ENCODE peak calls at places on chromosomes 11 and 22, in eight cellular contexts. One of them, this sample, is unnamed.

GRCh38 chr22:38233427-38233826 is 31.6 kb downstream of the MAFF start:
- DNase-seq in adrenal gland: peak; percentile 84
- DNase-seq in GM12878: no peak
- DNase-seq in lung: no peak
- DNase-seq in substantia nigra: no peak
- DNase-seq in PC-9: no peak
- DNase-seq in A673: no peak
- DNase-seq in CD4-positive, CD25-positive, alpha-beta regulatory T cell: no peak
- DNase-seq in this sample: no peak

GRCh38 chr11:84901986-84902385 is 725.2 kb downstream of the DLG2 start:
- DNase-seq in CD4-positive, CD25-positive, alpha-beta regulatory T cell: no peak
- DNase-seq in substantia nigra: no peak
- DNase-seq in adrenal gland: no peak
- DNase-seq in PC-9: no peak
- DNase-seq in lung: no peak
- DNase-seq in A673: no peak
- DNase-seq in GM12878: no peak
- DNase-seq in this sample: no peak

GRCh38 chr11:43327987-43328386 is 16.2 kb downstream of the API5 start:
- DNase-seq in lung: no peak
- DNase-seq in substantia nigra: no peak
- DNase-seq in adrenal gland: no peak
- DNase-seq in CD4-positive, CD25-positive, alpha-beta regulatory T cell: no peak
- DNase-seq in PC-9: no peak
- DNase-seq in A673: peak; percentile 83
- DNase-seq in GM12878: no peak
- DNase-seq in this sample: no peak

GRCh38 chr11:116873391-116873790 is 36.0 kb upstream of the APOA1 start:
- DNase-seq in PC-9: no peak
- DNase-seq in adrenal gland: no peak
- DNase-seq in substantia nigra: no peak
- DNase-seq in GM12878: no peak
- DNase-seq in CD4-positive, CD25-positive, alpha-beta regulatory T cell: no peak
- DNase-seq in lung: no peak
- DNase-seq in A673: no peak
- DNase-seq in this sample: no peak

GRCh38 chr11:108135845-108136599 is 14.7 kb downstream of the ACAT1 start:
- DNase-seq in GM12878: no peak
- DNase-seq in substantia nigra: no peak
- DNase-seq in lung: no peak
- DNase-seq in adrenal gland: no peak
- DNase-seq in CD4-positive, CD25-positive, alpha-beta regulatory T cell: no peak
- DNase-seq in A673: peak; percentile 45
- DNase-seq in PC-9: no peak
- DNase-seq in this sample: peak; percentile 30

GRCh38 chr11:35364101-35364780 is 55.1 kb downstream of the SLC1A2 start:
- DNase-seq in GM12878: no peak
- DNase-seq in substantia nigra: peak; percentile 59
- DNase-seq in CD4-positive, CD25-positive, alpha-beta regulatory T cell: no peak
- DNase-seq in lung: peak; percentile 74
- DNase-seq in PC-9: peak; percentile 89
- DNase-seq in adrenal gland: peak; percentile 92
- DNase-seq in A673: peak; percentile 50
- DNase-seq in this sample: no peak

GRCh38 chr11:46916669-46917108 is 1.7 kb downstream of the LRP4 start:
- DNase-seq in lung: no peak
- DNase-seq in CD4-positive, CD25-positive, alpha-beta regulatory T cell: no peak
- DNase-seq in GM12878: no peak
- DNase-seq in A673: peak; percentile 96
- DNase-seq in PC-9: peak; percentile 48
- DNase-seq in adrenal gland: peak; percentile 78
- DNase-seq in substantia nigra: no peak
- DNase-seq in this sample: no peak

GRCh38 chr11:119619665-119620064 is 109.3 kb downstream of the NECTIN1 start:
- DNase-seq in GM12878: peak; percentile 16
- DNase-seq in lung: no peak
- DNase-seq in A673: no peak
- DNase-seq in adrenal gland: no peak
- DNase-seq in substantia nigra: no peak
- DNase-seq in CD4-positive, CD25-positive, alpha-beta regulatory T cell: no peak
- DNase-seq in PC-9: no peak
- DNase-seq in this sample: no peak

GRCh38 chr11:66328036-66328306 is 8.3 kb downstream of the RIN1 start:
- DNase-seq in substantia nigra: no peak
- DNase-seq in lung: no peak
- DNase-seq in PC-9: no peak
- DNase-seq in CD4-positive, CD25-positive, alpha-beta regulatory T cell: no peak
- DNase-seq in A673: no peak
- DNase-seq in adrenal gland: no peak
- DNase-seq in GM12878: no peak
- DNase-seq in this sample: no peak

GRCh38 chr11:66981976-66982578 is 7.0 kb downstream of the C11orf86 start:
- DNase-seq in GM12878: no peak
- DNase-seq in PC-9: peak; percentile 95
- DNase-seq in A673: peak; percentile 98
- DNase-seq in adrenal gland: peak; percentile 96
- DNase-seq in substantia nigra: peak; percentile 74
- DNase-seq in CD4-positive, CD25-positive, alpha-beta regulatory T cell: no peak
- DNase-seq in lung: peak; percentile 71
- DNase-seq in this sample: no peak

GRCh38 chr11:32259641-32260081 is 168.8 kb downstream of the RCN1 start:
- DNase-seq in PC-9: no peak
- DNase-seq in lung: peak; percentile 66
- DNase-seq in substantia nigra: peak; percentile 2
- DNase-seq in GM12878: peak; percentile 62
- DNase-seq in A673: peak; percentile 87
- DNase-seq in adrenal gland: peak; percentile 25
- DNase-seq in CD4-positive, CD25-positive, alpha-beta regulatory T cell: no peak
- DNase-seq in this sample: no peak

GRCh38 chr11:5507586-5508305 is 2.0 kb downstream of the UBQLN3 start:
- DNase-seq in GM12878: no peak
- DNase-seq in PC-9: no peak
- DNase-seq in substantia nigra: no peak
- DNase-seq in A673: no peak
- DNase-seq in CD4-positive, CD25-positive, alpha-beta regulatory T cell: no peak
- DNase-seq in adrenal gland: no peak
- DNase-seq in lung: no peak
- DNase-seq in this sample: no peak

GRCh38 chr11:86816251-86816726 is 15.9 kb downstream of the PRSS23 start:
- DNase-seq in lung: no peak
- DNase-seq in GM12878: no peak
- DNase-seq in PC-9: no peak
- DNase-seq in CD4-positive, CD25-positive, alpha-beta regulatory T cell: no peak
- DNase-seq in substantia nigra: no peak
- DNase-seq in A673: peak; percentile 78
- DNase-seq in adrenal gland: no peak
- DNase-seq in this sample: no peak

GRCh38 chr11:21625982-21626381 is 566.9 kb upstream of the ANO5 start:
- DNase-seq in substantia nigra: no peak
- DNase-seq in lung: peak; percentile 46
- DNase-seq in adrenal gland: peak; percentile 21
- DNase-seq in GM12878: no peak
- DNase-seq in CD4-positive, CD25-positive, alpha-beta regulatory T cell: no peak
- DNase-seq in A673: peak; percentile 79
- DNase-seq in PC-9: no peak
- DNase-seq in this sample: no peak

GRCh38 chr11:67416416-67417335 is 1.2 kb downstream of the CARNS1 start:
- DNase-seq in GM12878: no peak
- DNase-seq in PC-9: no peak
- DNase-seq in CD4-positive, CD25-positive, alpha-beta regulatory T cell: peak; percentile 72
- DNase-seq in A673: peak; percentile 92
- DNase-seq in adrenal gland: no peak
- DNase-seq in substantia nigra: no peak
- DNase-seq in lung: peak; percentile 58
- DNase-seq in this sample: peak; percentile 92

GRCh38 chr11:17568944-17569343 is 21.9 kb downstream of the OTOG start:
- DNase-seq in PC-9: no peak
- DNase-seq in adrenal gland: no peak
- DNase-seq in substantia nigra: no peak
- DNase-seq in GM12878: no peak
- DNase-seq in A673: no peak
- DNase-seq in lung: no peak
- DNase-seq in CD4-positive, CD25-positive, alpha-beta regulatory T cell: no peak
- DNase-seq in this sample: no peak

DNA sequence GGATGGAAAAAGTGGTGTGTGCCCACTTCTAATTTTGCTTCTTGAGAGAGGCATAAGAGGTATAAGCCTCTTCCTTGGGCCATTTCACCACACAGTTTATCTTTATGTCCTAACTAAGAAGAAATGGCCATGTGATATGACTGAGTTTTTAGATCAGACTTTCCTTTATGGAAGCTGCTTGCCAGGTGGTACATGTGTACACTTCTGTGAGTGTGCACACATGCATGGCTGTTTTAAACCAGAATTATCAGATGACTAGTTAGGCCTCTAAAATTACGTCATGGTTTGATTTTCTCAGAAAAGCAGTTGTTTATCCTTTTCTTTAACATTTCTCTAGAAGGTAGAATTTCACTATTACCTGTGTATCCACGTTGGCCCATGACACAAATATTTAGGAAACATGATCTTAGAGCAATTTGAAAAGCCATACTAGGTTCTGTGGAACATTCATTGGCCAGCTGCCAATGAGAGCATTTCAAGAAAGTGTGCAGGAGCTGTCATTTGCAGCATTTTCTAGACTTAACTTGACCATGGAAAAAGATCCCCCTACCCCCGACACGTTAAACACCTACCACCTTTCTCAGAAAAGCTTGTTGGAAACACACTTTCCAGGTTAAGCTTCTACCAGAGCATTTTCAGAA is 109.2 kb upstream of the GAL start:
- DNase-seq in A673: no peak
- DNase-seq in CD4-positive, CD25-positive, alpha-beta regulatory T cell: no peak
- DNase-seq in adrenal gland: no peak
- DNase-seq in substantia nigra: no peak
- DNase-seq in GM12878: no peak
- DNase-seq in PC-9: no peak
- DNase-seq in lung: no peak
- DNase-seq in this sample: no peak
- H3K27ac ChIP-seq in A673: no peak overlapping the region
- H3K27ac ChIP-seq in CD4-positive, CD25-positive, alpha-beta regulatory T cell: no peak overlapping the region
- H3K27ac ChIP-seq in adrenal gland: no peak overlapping the region
- H3K27ac ChIP-seq in substantia nigra: no peak overlapping the region
- H3K27ac ChIP-seq in GM12878: no peak overlapping the region
- H3K27ac ChIP-seq in PC-9: no peak overlapping the region
- H3K27ac ChIP-seq in lung: no peak overlapping the region
- H3K27ac ChIP-seq in this sample: no peak overlapping the region

DNA sequence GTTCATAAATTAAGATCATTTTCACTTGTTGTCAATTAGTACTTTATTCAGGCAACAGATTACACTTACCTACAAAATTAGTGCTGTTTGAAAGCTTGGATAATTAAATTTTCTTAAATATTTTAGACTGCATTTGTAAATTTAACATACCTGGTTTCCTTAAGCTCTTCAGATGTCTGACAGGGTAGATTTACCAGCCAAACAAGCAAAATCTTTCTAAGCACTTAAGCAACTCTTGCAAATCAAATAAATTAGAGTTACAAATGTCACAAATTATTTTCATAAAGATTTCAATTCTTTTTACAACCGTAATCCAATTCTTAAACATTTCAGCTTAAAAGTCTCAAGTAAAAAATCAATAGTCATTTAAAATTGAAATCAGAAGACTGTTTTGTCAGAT is 129.8 kb downstream of the DBX1 start:
- DNase-seq in substantia nigra: no peak
- DNase-seq in PC-9: no peak
- DNase-seq in CD4-positive, CD25-positive, alpha-beta regulatory T cell: no peak
- DNase-seq in lung: no peak
- DNase-seq in GM12878: no peak
- DNase-seq in A673: no peak
- DNase-seq in adrenal gland: no peak
- DNase-seq in this sample: no peak
- H3K27ac ChIP-seq in substantia nigra: no peak overlapping the region
- H3K27ac ChIP-seq in PC-9: peak overlapping the region; percentile 83
- H3K27ac ChIP-seq in CD4-positive, CD25-positive, alpha-beta regulatory T cell: no peak overlapping the region
- H3K27ac ChIP-seq in lung: no peak overlapping the region
- H3K27ac ChIP-seq in GM12878: no peak overlapping the region
- H3K27ac ChIP-seq in A673: no peak overlapping the region
- H3K27ac ChIP-seq in adrenal gland: no peak overlapping the region
- H3K27ac ChIP-seq in this sample: no peak overlapping the region

GRCh38 chr11:128238521-128239222 is 348.7 kb downstream of the ETS1 start:
- DNase-seq in A673: no peak
- DNase-seq in adrenal gland: no peak
- DNase-seq in CD4-positive, CD25-positive, alpha-beta regulatory T cell: no peak
- DNase-seq in GM12878: no peak
- DNase-seq in substantia nigra: no peak
- DNase-seq in PC-9: no peak
- DNase-seq in lung: no peak
- DNase-seq in this sample: no peak

GRCh38 chr11:128235446-128235845 is 351.9 kb downstream of the ETS1 start:
- DNase-seq in substantia nigra: no peak
- DNase-seq in adrenal gland: no peak
- DNase-seq in lung: no peak
- DNase-seq in PC-9: no peak
- DNase-seq in A673: no peak
- DNase-seq in CD4-positive, CD25-positive, alpha-beta regulatory T cell: no peak
- DNase-seq in GM12878: no peak
- DNase-seq in this sample: no peak

GRCh38 chr11:128235958-128236357 is 351.4 kb downstream of the ETS1 start:
- DNase-seq in CD4-positive, CD25-positive, alpha-beta regulatory T cell: no peak
- DNase-seq in adrenal gland: no peak
- DNase-seq in substantia nigra: no peak
- DNase-seq in lung: no peak
- DNase-seq in A673: peak; percentile 58
- DNase-seq in GM12878: no peak
- DNase-seq in PC-9: no peak
- DNase-seq in this sample: no peak

GRCh38 chr11:128239224-128239790 is 348.1 kb downstream of the ETS1 start:
- DNase-seq in GM12878: no peak
- DNase-seq in lung: no peak
- DNase-seq in CD4-positive, CD25-positive, alpha-beta regulatory T cell: no peak
- DNase-seq in substantia nigra: no peak
- DNase-seq in PC-9: no peak
- DNase-seq in adrenal gland: no peak
- DNase-seq in A673: no peak
- DNase-seq in this sample: no peak

GRCh38 chr11:128236506-128237498 is 350.6 kb downstream of the ETS1 start:
- DNase-seq in adrenal gland: no peak
- DNase-seq in GM12878: no peak
- DNase-seq in A673: no peak
- DNase-seq in PC-9: no peak
- DNase-seq in lung: no peak
- DNase-seq in CD4-positive, CD25-positive, alpha-beta regulatory T cell: no peak
- DNase-seq in substantia nigra: no peak
- DNase-seq in this sample: no peak
- H3K27ac ChIP-seq in adrenal gland: no peak overlapping the region
- H3K27ac ChIP-seq in GM12878: no peak overlapping the region
- H3K27ac ChIP-seq in A673: no peak overlapping the region
- H3K27ac ChIP-seq in PC-9: no peak overlapping the region
- H3K27ac ChIP-seq in lung: no peak overlapping the region
- H3K27ac ChIP-seq in CD4-positive, CD25-positive, alpha-beta regulatory T cell: no peak overlapping the region
- H3K27ac ChIP-seq in substantia nigra: no peak overlapping the region
- H3K27ac ChIP-seq in this sample: no peak overlapping the region

DNA sequence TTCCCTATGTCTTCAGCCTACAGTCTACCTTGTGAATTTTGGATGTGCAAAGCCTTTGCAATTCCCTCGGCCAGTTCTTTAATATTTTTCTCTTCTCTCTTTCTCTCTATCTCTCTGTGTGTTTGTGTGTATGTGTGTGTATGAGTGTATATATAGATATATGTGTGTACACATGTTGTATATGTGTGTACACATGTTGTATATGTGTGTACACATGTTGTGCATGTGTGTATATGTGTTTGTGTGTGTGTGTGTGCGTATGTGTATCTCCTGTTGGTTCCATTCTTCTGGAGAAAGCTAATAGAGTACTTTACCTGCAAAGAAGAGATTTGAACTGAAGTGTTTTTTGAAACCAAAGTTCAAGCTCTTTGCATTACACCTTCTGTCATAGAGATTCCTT is 155.0 kb downstream of the LUZP2 start:
- DNase-seq in A673: no peak
- DNase-seq in lung: no peak
- DNase-seq in CD4-positive, CD25-positive, alpha-beta regulatory T cell: no peak
- DNase-seq in substantia nigra: no peak
- DNase-seq in PC-9: no peak
- DNase-seq in adrenal gland: no peak
- DNase-seq in GM12878: no peak
- DNase-seq in this sample: no peak
- H3K27ac ChIP-seq in A673: no peak overlapping the region
- H3K27ac ChIP-seq in lung: no peak overlapping the region
- H3K27ac ChIP-seq in CD4-positive, CD25-positive, alpha-beta regulatory T cell: no peak overlapping the region
- H3K27ac ChIP-seq in substantia nigra: no peak overlapping the region
- H3K27ac ChIP-seq in PC-9: no peak overlapping the region
- H3K27ac ChIP-seq in adrenal gland: no peak overlapping the region
- H3K27ac ChIP-seq in GM12878: no peak overlapping the region
- H3K27ac ChIP-seq in this sample: no peak overlapping the region

This sample was measured in naive thymus-derived CD4-positive, alpha-beta T cell.